ENCODE peak calls at places on chromosomes 12 and 14, in ten cellular contexts. V, Y, T, X, O, E, J, N, A and H are unnamed samples.

GRCh38 chr12:6938353-6939186 is 5.0 kb upstream of the RNU7-1 start:
- DNase-seq in E (no peak), Y (no peak), N (no peak), A (no peak), J (no peak), T (no peak), O (no peak), X (no peak), V (no peak), H (no peak)

GRCh38 chr12:79737875-79738718 is 47.3 kb upstream of the PAWR start:
- DNase-seq in X (no peak), N (peak), A (peak), V (peak), J (peak), T (peak), O (peak), E (no peak), Y (peak), H (peak)

GRCh38 chr14:81936902-81937301 is 403.2 kb upstream of the SEL1L start:
- DNase-seq in X (no peak), J (no peak), A (no peak), Y (no peak), O (no peak), T (no peak), E (no peak), V (no peak), N (no peak), H (no peak)

GRCh38 chr14:64953661-64954060 is 11.1 kb upstream of the GPX2 start:
- DNase-seq in N (no peak), V (no peak), Y (no peak), J (no peak), T (no peak), O (no peak), X (no peak), A (no peak), E (no peak), H (no peak)

GRCh38 chr12:108814462-108815211 is 42.7 kb downstream of the SSH1 start:
- DNase-seq in T (no peak), A (no peak), Y (no peak), O (no peak), J (no peak), N (no peak), E (no peak), V (no peak), X (no peak), H (no peak)

GRCh38 chr14:68981539-68981976 is 2.5 kb upstream of the ACTN1 start:
- DNase-seq in Y (peak), T (no peak), V (no peak), X (no peak), O (no peak), J (no peak), E (no peak), A (no peak), N (no peak), H (no peak)

GRCh38 chr12:38155526-38156496 is 160.8 kb upstream of the ALG10B start:
- DNase-seq in X (no peak), Y (no peak), V (no peak), A (no peak), N (no peak), O (peak), J (no peak), T (no peak), E (no peak), H (no peak)

GRCh38 chr14:69715725-69716482 is 51.0 kb upstream of the SRSF5 start:
- DNase-seq in E (no peak), V (no peak), J (no peak), T (peak), X (no peak), N (no peak), Y (peak), A (peak), O (peak), H (no peak)

GRCh38 chr12:109696485-109697269 is 16.9 kb upstream of the FAM222A start:
- DNase-seq in X (no peak), A (no peak), V (no peak), E (no peak), Y (no peak), T (no peak), O (no peak), J (no peak), N (peak), H (no peak)

GRCh38 chr12:103455020-103455763 is 40.6 kb downstream of the C12orf42 start:
- DNase-seq in A (no peak), J (no peak), O (no peak), T (no peak), X (no peak), E (no peak), V (no peak), N (no peak), Y (no peak), H (no peak)

GRCh38 chr12:14167005-14167628 is 185.7 kb upstream of the GRIN2B start:
- DNase-seq in O (peak), J (peak), A (peak), X (peak), Y (peak), T (peak), E (no peak), N (peak), V (peak), H (peak)

GRCh38 chr12:818733-819132 is 66.4 kb downstream of the WNK1 start:
- DNase-seq in V (no peak), A (no peak), O (no peak), N (peak), T (no peak), E (no peak), X (no peak), J (no peak), Y (no peak), H (no peak)